ENCODE peak calls at places on chromosomes 11 and 22, in seven cellular contexts. Y, O, M, P, F, V and I are unnamed samples.

GRCh38 chr11:18012314-18012905 is 437 bp downstream of the SERGEF start:
- DNase-seq in Y (peak), O (no peak), M (no peak), P (peak), F (peak), V (peak), I (peak)

GRCh38 chr11:109612481-109612880 is 190.5 kb downstream of the C11orf87 start:
- DNase-seq in Y (peak), O (no peak), M (no peak), P (no peak), F (no peak), V (no peak), I (no peak)

GRCh38 chr22:43174941-43175531 is 11.9 kb downstream of the TTLL12 start:
- DNase-seq in Y (no peak), O (no peak), M (no peak), P (peak), F (no peak), V (no peak), I (no peak)

GRCh38 chr22:44930711-44931035 is 79.1 kb downstream of the PHF21B start:
- DNase-seq in Y (no peak), O (no peak), M (no peak), P (no peak), F (no peak), V (no peak), I (no peak)

GRCh38 chr11:123567466-123567865 is 87.0 kb downstream of the SCN3B start:
- DNase-seq in Y (no peak), O (no peak), M (no peak), P (no peak), F (no peak), V (no peak), I (no peak)

GRCh38 chr11:98568011-98568410 is 452.7 kb upstream of the CNTN5 start:
- DNase-seq in Y (peak), O (no peak), M (no peak), P (no peak), F (peak), V (no peak), I (no peak)

GRCh38 chr11:80255021-80255420 is 814.2 kb upstream of the TENM4 start:
- DNase-seq in Y (no peak), O (no peak), M (no peak), P (no peak), F (no peak), V (no peak), I (no peak)

GRCh38 chr11:60710482-60710881 is 11.1 kb downstream of the MS4A8 start:
- DNase-seq in Y (no peak), O (no peak), M (no peak), P (no peak), F (peak), V (no peak), I (no peak)

GRCh38 chr11:2987881-2988280 is 4.2 kb downstream of the NAP1L4 start:
- DNase-seq in Y (no peak), O (no peak), M (no peak), P (no peak), F (no peak), V (no peak), I (peak)

GRCh38 chr22:41940853-41941765 is 5.8 kb downstream of the CENPM start:
- DNase-seq in Y (peak), O (peak), M (peak), P (peak), F (peak), V (peak), I (peak)

GRCh38 chr11:57055780-57056179 is 67.1 kb downstream of the OR5AK2 start:
- DNase-seq in Y (no peak), O (no peak), M (no peak), P (no peak), F (no peak), V (no peak), I (no peak)

GRCh38 chr11:81203876-81204275 is 1529.8 kb downstream of the FAM181B start:
- DNase-seq in Y (peak), O (no peak), M (no peak), P (no peak), F (peak), V (no peak), I (no peak)

GRCh38 chr11:125570952-125571351 is 1.7 kb downstream of the EI24 start:
- DNase-seq in Y (no peak), O (no peak), M (no peak), P (no peak), F (no peak), V (no peak), I (no peak)

GRCh38 chr11:100991541-100991940 is 138.1 kb downstream of the PGR start:
- DNase-seq in Y (no peak), O (no peak), M (no peak), P (no peak), F (peak), V (no peak), I (no peak)

DNA sequence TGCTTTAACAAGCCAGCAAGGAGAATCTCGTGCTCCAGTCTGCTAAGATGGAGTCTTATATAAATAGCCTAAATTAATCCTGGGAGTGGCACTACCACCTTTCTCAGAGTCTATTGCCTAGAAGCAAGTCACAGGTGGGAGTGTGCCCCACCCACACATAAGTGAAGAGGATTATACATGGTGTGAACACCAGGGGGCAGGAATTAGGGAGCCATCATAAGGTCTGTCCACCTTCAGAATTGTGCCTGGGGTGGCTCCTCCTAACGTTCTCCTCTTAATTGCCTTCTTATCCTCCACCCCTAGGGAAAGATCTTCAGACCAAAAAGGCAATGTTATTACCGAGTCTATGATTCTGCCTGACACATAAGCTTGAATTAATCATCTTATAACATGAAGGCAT is 276.8 kb upstream of the SESN3 start:
- DNase-seq in Y (no peak), O (no peak), M (no peak), P (no peak), F (no peak), V (no peak), I (peak)
- TF ChIP-seq CTCF in Y (peak), O (no peak), M (no peak), P (peak), F (no peak), V (no peak), I (no peak)

GRCh38 chr11:11843642-11844041 is 1.9 kb downstream of the USP47 start:
- DNase-seq in Y (no peak), O (no peak), M (no peak), P (no peak), F (no peak), V (no peak), I (no peak)

GRCh38 chr11:11844272-11844671 is 2.5 kb downstream of the USP47 start:
- DNase-seq in Y (no peak), O (no peak), M (no peak), P (no peak), F (no peak), V (no peak), I (no peak)

GRCh38 chr11:11843233-11843632 is 1.5 kb downstream of the USP47 start:
- DNase-seq in Y (peak), O (no peak), M (no peak), P (no peak), F (peak), V (peak), I (no peak)

GRCh38 chr11:11845551-11845950 is 3.8 kb downstream of the USP47 start:
- DNase-seq in Y (peak), O (no peak), M (no peak), P (no peak), F (no peak), V (no peak), I (no peak)

DNA sequence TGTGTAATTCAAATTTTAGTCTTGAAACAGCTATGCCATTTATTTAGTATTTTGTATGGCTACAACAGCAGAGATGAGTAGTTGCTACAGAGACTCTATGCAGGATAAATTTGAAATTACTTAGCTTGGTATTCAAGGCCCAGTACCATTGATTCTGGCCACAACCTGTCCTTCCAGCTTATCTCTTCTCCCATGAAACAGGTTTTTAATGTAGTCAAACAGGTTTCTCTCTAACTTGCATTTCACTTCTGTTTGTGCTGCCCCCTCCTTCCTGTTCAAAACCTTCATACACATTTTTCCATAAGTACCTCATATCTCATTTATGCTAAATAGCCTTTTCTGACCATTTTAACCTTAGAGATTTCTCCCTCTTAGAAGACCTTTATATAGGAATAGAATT is 3.3 kb downstream of the USP47 start:
- DNase-seq in Y (no peak), O (no peak), M (no peak), P (no peak), F (no peak), V (peak), I (peak)
- TF ChIP-seq CTCF in Y (no peak), O (no peak), M (no peak), P (no peak), F (no peak), V (no peak), I (no peak)

GRCh38 chr22:37263966-37264887 is 18.1 kb upstream of the CYTH4 start:
- DNase-seq in Y (no peak), O (no peak), M (no peak), P (no peak), F (no peak), V (no peak), I (no peak)

GRCh38 chr22:37267661-37268413 is 14.5 kb upstream of the CYTH4 start:
- DNase-seq in Y (no peak), O (no peak), M (no peak), P (no peak), F (no peak), V (no peak), I (no peak)

GRCh38 chr22:37266581-37267127 is 15.7 kb upstream of the CYTH4 start:
- DNase-seq in Y (no peak), O (no peak), M (no peak), P (no peak), F (no peak), V (no peak), I (no peak)

GRCh38 chr22:37269930-37270678 is 12.2 kb upstream of the CYTH4 start:
- DNase-seq in Y (no peak), O (no peak), M (no peak), P (no peak), F (no peak), V (no peak), I (no peak)

DNA sequence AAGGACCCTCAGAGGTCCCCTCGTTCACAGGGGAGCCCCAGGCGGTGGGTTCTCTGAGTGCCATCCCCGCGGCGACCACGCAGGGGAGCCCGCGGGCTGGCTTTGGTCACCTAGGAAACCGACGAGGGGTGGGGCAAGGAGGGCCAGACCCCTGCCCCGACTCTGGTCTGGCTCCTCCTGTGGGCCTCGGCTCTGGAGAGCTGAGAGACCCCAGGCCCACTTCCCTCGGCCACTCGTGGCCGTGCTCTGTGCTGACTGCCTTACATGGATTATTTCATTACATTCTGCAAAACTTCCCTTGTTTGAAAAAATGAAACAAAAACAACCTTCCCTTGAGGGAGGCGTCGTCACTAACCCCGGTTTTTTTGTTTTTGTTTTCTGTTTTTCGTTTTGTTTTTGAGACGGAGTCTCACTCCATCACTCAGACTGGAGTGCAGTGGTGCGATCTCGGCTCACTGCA is 15.2 kb upstream of the CYTH4 start:
- DNase-seq in Y (no peak), O (no peak), M (peak), P (peak), F (peak), V (peak), I (peak)
- TF ChIP-seq CTCF in Y (peak), O (peak), M (peak), P (peak), F (peak), V (peak), I (peak)

GRCh38 chr11:9095421-9095820 is 4.0 kb upstream of the SCUBE2 start:
- DNase-seq in Y (no peak), O (no peak), M (no peak), P (no peak), F (no peak), V (no peak), I (peak)
- TF ChIP-seq CTCF in Y (no peak), O (no peak), M (no peak), P (no peak), F (peak), V (no peak), I (no peak)

DNA sequence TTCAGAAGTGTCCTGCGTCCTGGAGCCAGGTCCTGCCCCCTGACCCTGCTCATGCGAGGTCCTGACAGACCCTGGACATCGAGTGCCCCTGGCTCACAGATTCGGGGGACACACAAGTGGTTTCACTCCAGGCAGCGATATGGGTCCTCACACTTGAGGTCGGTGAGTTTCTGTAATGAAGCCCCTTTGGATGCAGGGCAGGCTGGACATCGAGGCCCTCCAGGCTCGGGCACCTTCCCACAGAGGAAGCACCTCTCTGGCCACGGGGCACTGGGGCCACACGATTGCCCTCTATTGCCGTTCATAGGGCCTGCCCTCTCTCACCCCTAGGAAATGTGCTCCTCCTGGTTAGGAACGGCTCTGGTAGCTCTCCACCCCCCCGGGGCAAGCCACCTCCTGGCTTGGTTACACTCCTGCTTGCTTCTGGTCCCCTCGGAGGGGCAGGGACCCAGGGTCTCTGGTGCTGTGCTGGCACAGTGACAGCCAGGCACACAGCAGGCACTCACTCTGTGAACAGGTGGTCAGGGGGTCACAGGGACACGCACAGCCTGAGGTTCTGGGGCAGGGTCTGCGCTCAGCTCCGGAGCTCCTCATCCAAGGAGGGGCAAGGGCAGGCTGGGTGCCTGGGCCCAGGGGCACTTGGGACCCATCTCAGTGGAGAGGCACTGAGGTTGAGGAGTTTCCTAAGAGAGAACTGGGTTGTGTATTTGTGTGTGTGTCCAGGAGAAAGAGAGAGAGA is 907.7 kb downstream of the BRD1 start:
- DNase-seq in Y (no peak), O (no peak), M (no peak), P (no peak), F (no peak), V (no peak), I (no peak)
- TF ChIP-seq CTCF in Y (no peak), O (no peak), M (no peak), P (no peak), F (no peak), V (no peak), I (no peak)

GRCh38 chr11:68822546-68822945 is 19.2 kb downstream of the CPT1A start:
- DNase-seq in Y (no peak), O (no peak), M (no peak), P (no peak), F (no peak), V (no peak), I (no peak)

GRCh38 chr11:68827733-68828132 is 14.0 kb downstream of the CPT1A start:
- DNase-seq in Y (no peak), O (no peak), M (no peak), P (no peak), F (no peak), V (no peak), I (no peak)

GRCh38 chr11:68828155-68828931 is 13.4 kb downstream of the CPT1A start:
- DNase-seq in Y (no peak), O (no peak), M (no peak), P (no peak), F (no peak), V (no peak), I (no peak)

GRCh38 chr11:68826726-68827125 is 15.0 kb downstream of the CPT1A start:
- DNase-seq in Y (no peak), O (no peak), M (no peak), P (no peak), F (no peak), V (no peak), I (no peak)

DNA sequence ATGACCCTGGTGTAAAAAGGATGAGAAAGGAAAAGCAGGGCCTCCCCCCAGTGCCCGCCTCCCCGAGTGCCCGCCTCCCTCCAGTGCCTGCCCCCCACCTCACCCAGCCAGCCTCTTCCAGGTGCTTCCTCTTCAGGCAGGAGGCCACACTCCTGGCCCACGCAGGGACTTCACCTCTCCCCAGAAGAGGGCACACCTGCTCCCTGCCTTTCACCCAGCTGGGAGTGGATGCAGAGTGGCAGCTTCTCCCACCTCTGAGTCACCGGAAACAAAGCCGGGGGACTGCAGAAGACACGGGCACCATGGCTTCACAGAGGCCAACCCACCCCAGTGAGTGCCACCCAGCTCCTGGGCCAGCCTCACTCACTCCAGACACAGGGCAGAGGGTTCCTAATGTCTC is 16.1 kb downstream of the CPT1A start:
- DNase-seq in Y (no peak), O (no peak), M (no peak), P (no peak), F (no peak), V (no peak), I (peak)
- TF ChIP-seq CTCF in Y (no peak), O (no peak), M (no peak), P (no peak), F (no peak), V (no peak), I (no peak)

DNA sequence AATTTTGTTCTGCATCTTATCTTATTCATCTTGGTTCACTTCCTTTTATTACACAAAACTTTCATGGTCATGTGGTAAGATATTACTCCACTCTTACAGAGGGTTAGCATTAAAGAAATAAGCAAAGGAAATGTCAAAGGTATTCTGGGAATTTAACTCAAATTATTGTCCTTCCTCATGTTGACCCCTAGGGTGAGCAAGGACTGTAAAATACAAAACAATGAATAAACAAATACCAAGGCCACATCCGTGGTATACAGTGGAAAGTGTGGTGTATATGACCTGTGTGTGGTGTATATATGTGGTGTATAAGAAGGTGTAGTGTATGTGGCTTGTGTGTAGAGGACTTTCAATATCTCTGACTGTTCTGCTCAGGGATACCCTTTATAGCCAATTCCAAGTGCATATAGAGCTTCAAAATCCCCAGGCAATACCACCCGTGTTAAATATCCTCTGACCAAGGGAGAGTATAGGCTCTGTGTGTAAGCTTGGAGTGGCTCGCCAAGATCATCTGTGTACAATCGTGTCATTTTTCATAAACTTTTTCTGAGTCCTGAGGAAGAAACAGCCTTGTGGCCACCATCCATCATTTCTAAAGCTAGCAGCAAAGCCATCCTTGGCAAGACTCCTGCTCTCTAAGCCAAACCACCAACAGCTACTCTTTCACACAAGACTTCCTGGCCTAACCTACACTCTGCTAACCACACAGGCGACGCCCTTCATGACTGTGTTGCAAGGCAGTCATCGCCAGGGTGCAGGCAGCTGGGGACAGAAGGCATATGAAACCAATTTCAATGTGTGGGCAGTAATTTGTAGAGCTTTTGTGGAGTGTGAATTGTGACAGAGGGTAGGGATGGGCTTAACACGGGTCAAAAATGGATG is 548.0 kb downstream of the ETS1 start:
- DNase-seq in Y (peak), O (no peak), M (no peak), P (no peak), F (peak), V (peak), I (peak)
- TF ChIP-seq CTCF in Y (peak), O (no peak), M (no peak), P (peak), F (no peak), V (no peak), I (peak)

GRCh38 chr11:43503417-43503816 is 144.7 kb downstream of the TTC17 start:
- DNase-seq in Y (no peak), O (no peak), M (no peak), P (no peak), F (peak), V (no peak), I (no peak)
- TF ChIP-seq CTCF in Y (no peak), O (no peak), M (no peak), P (no peak), F (peak), V (no peak), I (no peak)

GRCh38 chr11:120239713-120240640 is at the start of gene POU2F3:
- DNase-seq in Y (no peak), O (no peak), M (peak), P (no peak), F (no peak), V (no peak), I (peak)
- TF ChIP-seq CTCF in Y (peak), O (no peak), M (peak), P (no peak), F (peak), V (no peak), I (no peak)

GRCh38 chr11:117366183-117366582 is 38.5 kb downstream of the CEP164 start:
- DNase-seq in Y (no peak), O (no peak), M (no peak), P (no peak), F (no peak), V (no peak), I (no peak)
- TF ChIP-seq CTCF in Y (no peak), O (no peak), M (no peak), P (no peak), F (no peak), V (no peak), I (no peak)